ENCODE peak calls at places on chromosomes 13 and 19, in five cellular contexts. D is ascending aorta, S is RWPE1, P is AG09309, K is AG04450. H is an unnamed sample.

GRCh38 chr13:99991013-99991805 is 9.6 kb downstream of the ZIC2 start:
- DNase-seq in D (no peak), S (no peak), P (no peak), K (no peak), H (no peak)

GRCh38 chr13:99135591-99135990 is 65.1 kb upstream of the UBAC2 start:
- DNase-seq in D (no peak), S (no peak), P (no peak), K (no peak), H (no peak)

GRCh38 chr13:113601166-113602070 is 16.9 kb downstream of the TFDP1 start:
- DNase-seq in D (no peak), S (no peak), P (no peak), K (no peak), H (peak)

GRCh38 chr19:43489310-43489709 is 15.2 kb downstream of the PHLDB3 start:
- DNase-seq in D (no peak), S (no peak), P (no peak), K (no peak), H (no peak)

GRCh38 chr13:70613295-70613694 is 505.0 kb upstream of the KLHL1 start:
- DNase-seq in D (no peak), S (no peak), P (no peak), K (no peak), H (no peak)

GRCh38 chr19:38173324-38174041 is 50.5 kb downstream of the DPF1 start:
- DNase-seq in D (peak), S (peak), P (peak), K (no peak), H (peak)

GRCh38 chr19:4414800-4415251 is 12.4 kb downstream of the CHAF1A start:
- DNase-seq in D (no peak), S (no peak), P (no peak), K (no peak), H (no peak)

GRCh38 chr19:29880498-29881081 is 61.4 kb upstream of the URI1 start:
- DNase-seq in D (no peak), S (no peak), P (no peak), K (no peak), H (no peak)

GRCh38 chr13:113825851-113826250 is 38.0 kb downstream of the GAS6 start:
- DNase-seq in D (no peak), S (no peak), P (no peak), K (no peak), H (no peak)

GRCh38 chr13:61286148-61286745 is 129.4 kb downstream of the PCDH20 start:
- DNase-seq in D (no peak), S (no peak), P (no peak), K (no peak), H (no peak)
- TF ChIP-seq CTCF in D (no peak), S (no peak), P (no peak), K (no peak), H (no peak)

DNA sequence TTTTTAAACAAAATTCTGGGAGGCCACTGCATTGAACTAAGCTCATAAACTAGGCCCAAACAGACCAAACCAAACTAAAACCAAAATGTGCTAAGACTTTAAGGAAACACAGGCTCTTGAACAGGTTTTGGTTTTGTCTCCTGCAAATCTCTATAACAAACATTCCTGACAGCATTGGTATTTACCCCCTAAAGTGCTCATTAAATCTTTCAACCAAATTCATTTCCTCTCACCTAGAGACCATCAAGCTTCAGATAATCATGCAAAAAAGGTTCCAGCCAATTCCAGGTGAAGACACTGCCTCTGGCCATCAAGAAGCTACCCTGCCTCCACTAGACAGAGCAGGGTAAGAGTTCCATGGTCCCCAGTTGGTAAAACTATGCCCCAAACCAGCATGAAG is 951.2 kb upstream of the MIR17HG start:
- DNase-seq in D (no peak), S (no peak), P (no peak), K (no peak), H (no peak)
- TF ChIP-seq CTCF in D (no peak), S (no peak), P (no peak), K (no peak), H (no peak)

GRCh38 chr19:8831373-8831772 is 731 bp downstream of the ZNF558 start:
- DNase-seq in D (no peak), S (no peak), P (no peak), K (no peak), H (no peak)

GRCh38 chr19:8831832-8832131 is 322 bp downstream of the ZNF558 start:
- DNase-seq in D (no peak), S (peak), P (no peak), K (no peak), H (no peak)

GRCh38 chr19:8835446-8835845 is 3.3 kb downstream of the MBD3L1 start:
- DNase-seq in D (no peak), S (no peak), P (no peak), K (no peak), H (no peak)

GRCh38 chr19:8835877-8836276 is 3.7 kb downstream of the MBD3L1 start:
- DNase-seq in D (no peak), S (no peak), P (no peak), K (no peak), H (no peak)

DNA sequence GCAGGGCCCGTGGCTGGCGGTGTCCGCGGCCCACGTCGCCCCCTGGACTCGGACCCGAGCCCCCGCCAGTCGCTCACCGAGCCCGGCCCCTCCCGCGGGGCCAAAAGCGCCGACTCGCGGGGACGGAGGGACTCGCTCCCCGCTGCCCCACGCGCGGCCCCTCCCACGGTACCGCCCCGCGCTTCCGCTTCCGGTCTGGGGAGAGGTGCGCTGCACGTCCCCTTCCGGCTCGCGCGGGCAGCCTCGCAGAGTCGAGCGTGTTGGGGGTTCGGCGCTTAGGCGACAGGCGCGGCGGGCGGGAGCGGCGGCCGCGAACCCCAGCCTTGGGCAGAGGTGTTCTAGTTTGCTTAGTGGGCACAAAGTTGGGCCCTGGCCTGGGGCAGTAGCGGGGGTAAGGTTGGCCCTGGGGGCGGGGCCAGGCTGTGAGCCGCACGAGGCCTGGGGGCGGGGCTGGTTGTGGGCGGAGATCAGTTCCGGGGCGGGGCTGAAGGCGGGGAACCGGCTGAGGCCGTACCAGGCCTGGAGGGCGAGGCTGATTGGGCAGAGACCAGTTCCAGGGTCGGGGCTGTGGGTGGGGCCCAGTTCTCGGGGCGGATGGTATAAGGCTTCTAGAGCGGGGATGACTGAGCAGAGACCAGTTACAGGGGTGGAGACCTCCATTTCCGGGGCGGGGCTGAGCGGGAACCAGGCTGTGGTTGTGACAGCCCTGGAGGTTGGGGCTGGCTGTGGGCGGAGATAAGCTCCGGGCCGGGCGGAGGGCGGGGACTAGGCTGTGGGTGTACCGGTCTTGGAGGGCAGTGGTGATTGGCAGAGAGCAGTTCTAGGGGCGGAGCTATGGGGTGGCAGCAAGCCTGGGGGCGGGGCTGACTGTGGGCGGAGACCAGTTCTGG is at the start of the genes MBD3L1 and ZNF558:
- DNase-seq in D (peak), S (peak), P (peak), K (peak), H (peak)
- TF ChIP-seq CTCF in D (peak), S (peak), P (no peak), K (peak), H (peak)

GRCh38 chr13:50168803-50169202 is 153.6 kb downstream of the KCNRG start:
- DNase-seq in D (no peak), S (no peak), P (no peak), K (no peak), H (no peak)
- TF ChIP-seq CTCF in D (no peak), S (no peak), P (no peak), K (no peak), H (no peak)

H was measured in Peyer's patch.